ENCODE peak calls at places on chromosomes 3 and 15, in six cellular contexts. B is stimulated activated CD4-positive, alpha-beta T cell treated with anti-CD3 and anti-CD28 coated beads, Interleukin-2, amount 100 ng/mL, for 24 hours; J is germinal center; F is GM12865; X is caudate nucleus; Y is activated CD8-positive, alpha-beta memory T cell treated with anti-CD3 and anti-CD28 coated beads for 48 hours. E is an unnamed sample.

GRCh38 chr15:85527907-85528306 is 147.5 kb downstream of the AKAP13 start:
- DNase-seq in B (no peak), J (no peak), F (no peak), X (no peak), Y (no peak), E (no peak)

GRCh38 chr3:190558316-190558715 is 44.4 kb downstream of the IL1RAP start:
- DNase-seq in B (no peak), J (no peak), F (no peak), X (no peak), Y (no peak), E (no peak)

GRCh38 chr3:146625117-146625775 is 20.1 kb upstream of the PLSCR5 start:
- DNase-seq in B (no peak), J (no peak), F (no peak), X (no peak), Y (no peak), E (no peak)

GRCh38 chr15:29670945-29671307 is 151.3 kb downstream of the TJP1 start:
- DNase-seq in B (no peak), J (no peak), F (no peak), X (no peak), Y (no peak), E (no peak)

GRCh38 chr3:197942956-197943556 is 6.9 kb upstream of the RPL35A start:
- DNase-seq in B (no peak), J (peak), F (peak), X (no peak), Y (no peak), E (no peak)

GRCh38 chr3:50605901-50606326 is 5.7 kb downstream of the CISH start:
- DNase-seq in B (no peak), J (no peak), F (no peak), X (no peak), Y (no peak), E (no peak)

GRCh38 chr15:42175671-42176070 is 19.2 kb upstream of the PLA2G4F start:
- DNase-seq in B (no peak), J (no peak), F (no peak), X (no peak), Y (no peak), E (no peak)

GRCh38 chr3:64214697-64215018 is 10.6 kb downstream of the PRICKLE2 start:
- DNase-seq in B (no peak), J (no peak), F (no peak), X (no peak), Y (no peak), E (no peak)

GRCh38 chr3:130677310-130677709 is 69.3 kb downstream of the PIK3R4 start:
- DNase-seq in B (no peak), J (no peak), F (no peak), X (no peak), Y (no peak), E (no peak)

GRCh38 chr15:69190091-69190490 is 29.7 kb downstream of the GLCE start:
- DNase-seq in B (no peak), J (no peak), F (no peak), X (no peak), Y (no peak), E (no peak)

GRCh38 chr3:32359766-32360513 is 31.7 kb upstream of the CMTM7 start:
- DNase-seq in B (no peak), J (no peak), F (no peak), X (no peak), Y (no peak), E (no peak)

GRCh38 chr15:23035964-23036566 is 3.3 kb downstream of the TUBGCP5 start:
- DNase-seq in B (peak), J (peak), F (peak), X (no peak), Y (no peak), E (peak)

GRCh38 chr15:40106203-40107161 is 2.2 kb downstream of the BMF start:
- DNase-seq in B (no peak), J (peak), F (peak), X (no peak), Y (no peak), E (no peak)

GRCh38 chr3:132787616-132788015 is 65.4 kb upstream of the NPHP3 start:
- DNase-seq in B (no peak), J (no peak), F (no peak), X (no peak), Y (no peak), E (no peak)

GRCh38 chr15:31437686-31438085 is 111.1 kb downstream of the KLF13 start:
- DNase-seq in B (peak), J (no peak), F (peak), X (no peak), Y (no peak), E (peak)

GRCh38 chr3:44509985-44510360 is 32.5 kb upstream of the ZNF445 start:
- DNase-seq in B (no peak), J (peak), F (peak), X (no peak), Y (no peak), E (no peak)

GRCh38 chr15:65049418-65049840 is 4.2 kb downstream of the SLC51B start:
- DNase-seq in B (peak), J (peak), F (peak), X (peak), Y (peak), E (peak)

GRCh38 chr3:127135241-127136023 is 57.5 kb upstream of the PRR23E start:
- DNase-seq in B (peak), J (no peak), F (no peak), X (no peak), Y (no peak), E (peak)

GRCh38 chr3:47377186-47377585 is 3.6 kb upstream of the PTPN23 start:
- DNase-seq in B (no peak), J (no peak), F (peak), X (no peak), Y (no peak), E (no peak)

GRCh38 chr3:97884724-97885123 is 62.9 kb downstream of the CRYBG3 start:
- DNase-seq in B (no peak), J (no peak), F (no peak), X (no peak), Y (no peak), E (no peak)

GRCh38 chr3:53254190-53254809 is 1.5 kb downstream of the TKT start:
- DNase-seq in B (no peak), J (no peak), F (no peak), X (no peak), Y (no peak), E (no peak)

E was measured in activated naive CD8-positive, alpha-beta T cell treated with anti-CD3 and anti-CD28 coated beads for 36 hours.